ENCODE peak calls at places on chromosomes 1 and 21, in four cellular contexts. T, J, B and M are unnamed samples.

GRCh38 chr1:15848929-15849774 is 1.6 kb downstream of the SPEN start:
- DNase-seq in J (peak; percentile 92), B (peak; percentile 77), T (peak; percentile 94), M (peak; percentile 67)

GRCh38 chr21:37717534-37717933 is 198.7 kb downstream of the KCNJ6 start:
- DNase-seq in J (no peak), B (no peak), T (no peak), M (no peak)

GRCh38 chr1:233572896-233573295 is 41.0 kb upstream of the KCNK1 start:
- DNase-seq in J (no peak), B (no peak), T (no peak), M (no peak)

GRCh38 chr21:32112194-32112593 is 166.7 kb downstream of the MIS18A start:
- DNase-seq in B (no peak), T (no peak), J (no peak), M (no peak)

GRCh38 chr1:167136191-167136614 is 42.3 kb downstream of the STYXL2 start:
- DNase-seq in B (peak; percentile 76), T (no peak), J (peak; percentile 47), M (no peak)

GRCh38 chr21:45317401-45318145 is 29.9 kb upstream of the POFUT2 start:
- DNase-seq in T (peak; percentile 93), J (no peak), B (peak; percentile 92), M (no peak)

GRCh38 chr21:44913425-44914175 is 7.1 kb downstream of the ITGB2 start:
- DNase-seq in J (no peak), T (no peak), B (no peak), M (no peak)

GRCh38 chr1:206738370-206739366 is 31.9 kb upstream of the IL19 start:
- DNase-seq in J (peak; percentile 29), B (peak; percentile 39), T (no peak), M (peak; percentile 47)

GRCh38 chr1:208242829-208243521 is 1.2 kb downstream of the PLXNA2 start:
- DNase-seq in B (peak; percentile 29), J (peak; percentile 78), T (no peak), M (no peak)

GRCh38 chr1:162612606-162613400 is 19.5 kb upstream of the DDR2 start:
- DNase-seq in T (peak; percentile 33), B (peak; percentile 77), J (no peak), M (no peak)

GRCh38 chr21:43827015-43827611 is 37.7 kb downstream of the RRP1 start:
- DNase-seq in J (no peak), T (no peak), B (peak; percentile 57), M (no peak)

GRCh38 chr1:81213279-81213678 is 587.5 kb upstream of the ADGRL2 start:
- DNase-seq in T (no peak), B (no peak), J (no peak), M (no peak)

GRCh38 chr1:8815582-8816285 is 1.7 kb downstream of the RERE start:
- DNase-seq in T (peak; percentile 65), B (peak; percentile 40), J (peak; percentile 37), M (peak; percentile 30)

GRCh38 chr1:234842726-234843641 is 233.0 kb upstream of the IRF2BP2 start:
- DNase-seq in T (no peak), B (no peak), J (no peak), M (peak; percentile 66)

GRCh38 chr1:110756506-110756905 is 81.8 kb upstream of the KCNA3 start:
- DNase-seq in T (no peak), J (no peak), B (peak; percentile 10), M (no peak)

GRCh38 chr1:153288634-153289275 is 24.0 kb downstream of the PGLYRP3 start:
- DNase-seq in B (no peak), T (no peak), J (no peak), M (peak; percentile 3)

GRCh38 chr1:2984399-2985061 is 36.7 kb upstream of the ACTRT2 start:
- DNase-seq in B (no peak), T (no peak), J (no peak), M (no peak)

GRCh38 chr1:65278344-65279091 is 30.8 kb upstream of the DNAJC6 start:
- DNase-seq in B (no peak), J (peak; percentile 13), T (no peak), M (no peak)

GRCh38 chr1:44724408-44725308 is 6.3 kb downstream of the RNU5D-1 start:
- DNase-seq in T (no peak), J (no peak), B (no peak), M (no peak)
- H3K9me3 ChIP-seq in T (no peaks in the 10 kb centered on the region), J (no peaks in the 10 kb centered on the region), B (no peaks in the 10 kb centered on the region), M (no peaks in the 10 kb centered on the region)

DNA sequence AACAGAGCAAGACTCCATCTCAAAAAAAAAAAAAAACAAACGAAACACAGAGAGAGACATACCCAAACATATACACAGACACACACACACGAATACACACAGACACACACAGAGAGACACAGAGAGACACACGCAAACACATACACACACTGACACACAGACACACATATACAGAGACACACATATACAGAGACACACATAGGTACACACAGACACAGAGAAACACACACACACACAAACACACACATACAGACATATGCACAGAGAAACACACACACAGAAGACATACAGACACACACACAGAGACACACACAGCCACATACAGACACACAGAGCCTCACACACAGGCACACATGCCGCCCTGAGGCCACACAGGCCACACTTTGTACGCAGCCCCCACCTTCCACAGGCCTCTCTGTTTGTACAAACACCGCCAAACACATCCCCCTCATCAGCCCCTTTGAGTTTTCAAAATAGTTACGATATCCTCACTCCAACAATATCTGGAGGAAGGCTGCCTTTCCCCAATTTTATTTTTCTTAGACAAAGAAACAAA is 57.5 kb upstream of the ABCG1 start:
- DNase-seq in T (no peak), B (no peak), J (no peak), M (no peak)
- H2AFZ ChIP-seq in T (peak overlapping the region; percentile 45), B (no peak overlapping the region), J (peak overlapping the region; percentile 97), M (peak overlapping the region; percentile 85)

GRCh38 chr1:19406680-19407079 is 78.7 kb downstream of the CAPZB start:
- DNase-seq in T (no peak), B (no peak), J (no peak), M (no peak)
- H4K20me1 ChIP-seq in T (peaks cover 2% of the 10 kb centered on the region), B (no peaks in the 10 kb centered on the region), J (peaks cover 88% of the 10 kb centered on the region), M (peaks cover 6% of the 10 kb centered on the region)

DNA sequence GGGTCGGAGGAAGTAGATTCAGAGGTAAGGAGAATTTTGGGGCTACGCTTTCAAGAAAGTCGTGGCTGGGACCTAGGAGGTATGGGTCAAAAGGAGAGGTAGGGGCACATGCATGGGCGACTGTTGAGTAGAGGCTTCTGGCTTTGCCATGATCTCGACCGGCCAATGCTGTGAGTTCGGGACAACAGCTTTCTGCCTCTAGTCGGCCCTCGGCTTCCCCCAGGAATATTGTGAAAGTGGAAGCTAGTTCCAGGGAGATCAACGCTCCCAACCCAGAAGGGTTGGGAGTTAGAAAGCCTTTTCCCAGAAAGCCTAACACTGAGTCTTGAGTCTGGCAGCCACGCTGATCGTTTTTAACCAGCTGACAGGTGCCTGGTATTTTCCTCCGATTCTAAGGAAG is 69.0 kb downstream of the ZNF678 start:
- DNase-seq in T (no peak), B (no peak), J (no peak), M (no peak)
- H3K9me3 ChIP-seq in T (peaks cover 4% of the 10 kb centered on the region), B (no peaks in the 10 kb centered on the region), J (no peaks in the 10 kb centered on the region), M (no peaks in the 10 kb centered on the region)

DNA sequence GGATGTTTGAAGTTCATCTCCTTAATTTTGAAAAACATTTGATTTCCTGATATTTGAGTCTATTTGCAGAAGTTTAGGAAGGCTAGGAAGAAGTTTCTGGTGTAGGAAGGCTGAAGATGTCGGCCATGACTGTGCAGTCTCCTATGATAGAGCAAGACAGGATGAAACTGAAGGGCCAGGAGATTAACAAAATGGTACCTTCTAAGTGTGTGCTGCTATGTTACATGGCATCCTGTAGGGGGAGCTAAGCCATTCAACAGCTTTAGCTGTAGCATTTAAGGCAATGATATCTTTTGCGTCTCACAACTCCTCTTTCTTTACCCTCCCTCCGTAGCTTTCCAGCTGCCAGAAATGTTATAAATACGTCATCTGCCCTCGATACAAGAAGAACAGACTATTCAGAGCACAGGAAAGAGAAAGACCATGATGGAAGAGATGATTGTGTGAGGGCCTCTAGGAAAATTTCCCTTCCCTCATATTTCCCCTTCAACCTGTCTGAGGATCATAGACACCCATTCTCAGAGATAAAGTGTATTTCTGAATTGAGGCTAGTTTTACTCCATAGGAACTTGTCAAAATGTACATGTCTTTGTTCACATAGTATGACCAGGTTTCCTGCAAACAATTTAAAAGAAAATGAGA is 61.1 kb downstream of the XCL1 start:
- DNase-seq in T (peak; percentile 28), B (peak; percentile 42), J (peak; percentile 76), M (peak; percentile 47)
- H2AFZ ChIP-seq in T (no peak overlapping the region), B (no peak overlapping the region), J (peak overlapping the region; percentile 53), M (no peak overlapping the region)

DNA sequence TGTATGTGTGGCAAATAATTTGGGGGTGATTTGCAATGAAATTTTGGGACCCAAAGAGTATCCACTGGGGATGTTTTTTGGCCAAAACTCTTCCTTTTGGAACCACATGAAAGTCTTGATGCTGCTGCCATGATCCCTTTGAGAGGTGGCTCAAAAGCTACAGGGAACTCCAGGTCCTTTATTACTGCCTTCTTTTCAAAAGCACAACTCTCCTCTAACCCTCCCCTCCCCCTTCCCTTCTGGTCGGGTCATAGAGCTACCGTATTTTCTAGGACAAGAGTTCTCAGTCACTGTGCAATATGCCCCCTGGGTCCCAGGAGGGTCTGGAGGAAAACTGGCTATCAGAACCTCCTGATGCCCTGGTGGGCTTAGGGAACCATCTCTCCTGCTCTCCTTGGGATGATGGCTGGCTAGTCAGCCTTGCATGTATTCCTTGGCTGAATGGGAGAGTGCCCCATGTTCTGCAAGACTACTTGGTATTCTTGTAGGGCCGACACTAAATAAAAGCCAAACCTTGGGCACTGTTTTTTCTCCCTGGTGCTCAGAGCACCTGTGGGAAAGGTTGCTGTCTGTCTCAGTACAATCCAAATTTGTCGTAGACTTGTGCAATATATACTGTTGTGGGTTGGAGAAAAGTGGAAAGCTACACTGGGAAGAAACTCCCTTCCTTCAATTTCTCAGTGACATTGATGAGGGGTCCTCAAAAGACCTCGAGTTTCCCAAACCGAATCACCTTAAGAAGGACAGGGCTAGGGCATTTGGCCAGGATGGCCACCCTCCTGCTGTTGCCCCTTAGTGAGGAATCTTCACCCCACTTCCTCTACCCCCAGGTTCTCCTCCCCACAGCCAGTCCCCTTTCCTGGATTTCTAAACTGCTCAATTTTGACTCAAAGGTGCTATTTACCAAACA is 3.1 kb downstream of the BTG2 start:
- DNase-seq in B (no peak), T (no peak), J (peak; percentile 40), M (no peak)
- H4K20me1 ChIP-seq in B (no peaks in the 10 kb centered on the region), T (peaks cover 5% of the 10 kb centered on the region), J (peaks cover 52% of the 10 kb centered on the region), M (peaks cover 33% of the 10 kb centered on the region)